ENCODE peak calls at places on chromosomes 12 and 14, in nine cellular contexts. Z is cardiac muscle cell, D is endothelial cell, B is aorta, F is pancreas, Y is GM04504, C is HL-60, U is foreskin fibroblast, Q is T-cell. K is an unnamed sample.
A peak's percentile ranks its signal among the peaks of the same experiment; 100 is the strongest.

GRCh38 chr14:97143456-97143855 is 346.3 kb downstream of the VRK1 start:
- DNase-seq in Z (no peak), D (no peak), B (no peak), F (no peak), Y (no peak), C (no peak), U (no peak), Q (no peak), K (no peak)

GRCh38 chr12:22541496-22541895 is 2.8 kb downstream of the C2CD5 start:
- DNase-seq in Z (no peak), D (no peak), B (no peak), F (no peak), Y (no peak), C (no peak), U (no peak), Q (no peak), K (no peak)

GRCh38 chr12:114319422-114319821 is 86.5 kb downstream of the TBX5 start:
- DNase-seq in Z (peak; percentile 52), D (no peak), B (peak; percentile 78), F (no peak), Y (no peak), C (no peak), U (peak; percentile 12), Q (no peak), K (no peak)

GRCh38 chr12:112904571-112904970 is 2.2 kb upstream of the OAS1 start:
- DNase-seq in Z (peak; percentile 69), D (no peak), B (no peak), F (no peak), Y (no peak), C (no peak), U (peak; percentile 10), Q (no peak), K (no peak)

GRCh38 chr14:95034806-95035205 is 122.5 kb downstream of the DICER1 start:
- DNase-seq in Z (no peak), D (no peak), B (no peak), F (no peak), Y (no peak), C (no peak), U (no peak), Q (no peak), K (peak; percentile 11)

GRCh38 chr14:75053396-75054289 is 2.4 kb upstream of the MLH3 start:
- DNase-seq in Z (no peak), D (no peak), B (no peak), F (no peak), Y (peak; percentile 59), C (no peak), U (peak; percentile 69), Q (no peak), K (no peak)

GRCh38 chr12:43113153-43113552 is 438.9 kb downstream of the ADAMTS20 start:
- DNase-seq in Z (peak; percentile 63), D (no peak), B (no peak), F (no peak), Y (peak; percentile 4), C (peak; percentile 37), U (no peak), Q (no peak), K (no peak)

GRCh38 chr12:17304503-17305347 is 698.8 kb upstream of the LMO3 start:
- DNase-seq in Z (no peak), D (no peak), B (no peak), F (no peak), Y (no peak), C (no peak), U (peak; percentile 0), Q (no peak), K (no peak)

GRCh38 chr14:99440278-99440677 is 40.4 kb downstream of the SETD3 start:
- DNase-seq in Z (no peak), D (no peak), B (no peak), F (no peak), Y (no peak), C (no peak), U (no peak), Q (no peak), K (no peak)

K was measured in upper lobe of right lung.